ENCODE peak calls at places on chromosome 11, in seven cellular contexts. W is RPMI7951; J is stimulated activated CD8-positive, alpha-beta memory T cell treated with anti-CD3 and anti-CD28 coated beads, Interleukin-15, amount 100 ng/mL, for 1 hour; U is nephron progenitor cell; K is substantia nigra; G is HFFc6; B is neural progenitor cell. R is an unnamed sample.

GRCh38 chr11:130388607-130389205 is 39.7 kb downstream of the ADAMTS8 start:
- DNase-seq in B (no peak), K (no peak), G (no peak), W (no peak), U (no peak), J (no peak), R (no peak)

GRCh38 chr11:82663535-82663934 is 70.1 kb downstream of the FAM181B start:
- DNase-seq in K (no peak), W (no peak), U (no peak), J (no peak), G (no peak), B (no peak), R (no peak)

GRCh38 chr11:110524227-110524626 is 94.5 kb downstream of the FDX1 start:
- DNase-seq in W (peak), G (peak), B (no peak), K (no peak), U (no peak), J (no peak), R (no peak)

GRCh38 chr11:86765146-86765663 is 35.1 kb upstream of the PRSS23 start:
- DNase-seq in J (no peak), G (no peak), W (no peak), U (no peak), B (no peak), K (no peak), R (no peak)

GRCh38 chr11:33913991-33914390 is 22.1 kb upstream of the LMO2 start:
- DNase-seq in G (no peak), U (no peak), B (no peak), W (no peak), K (no peak), J (no peak), R (no peak)

GRCh38 chr11:134866215-134866614 is 454.2 kb upstream of the B3GAT1 start:
- DNase-seq in U (no peak), G (no peak), B (no peak), W (no peak), J (no peak), K (no peak), R (no peak)

GRCh38 chr11:118224512-118225180 is at the start of gene JAML:
- DNase-seq in W (no peak), U (no peak), K (no peak), B (no peak), J (no peak), G (no peak), R (no peak)

GRCh38 chr11:109018639-109019038 is 353.8 kb downstream of the DDX10 start:
- DNase-seq in W (no peak), U (no peak), J (no peak), K (no peak), B (no peak), G (no peak), R (no peak)

GRCh38 chr11:131899954-131900580 is 529.7 kb downstream of the NTM start:
- DNase-seq in W (peak), J (no peak), K (no peak), B (no peak), G (no peak), U (no peak), R (peak)

GRCh38 chr11:69183613-69184012 is 27.9 kb downstream of the SMIM38 start:
- DNase-seq in U (no peak), G (no peak), B (no peak), K (no peak), W (no peak), J (no peak), R (no peak)

GRCh38 chr11:1406571-1407485 is 17.1 kb downstream of the BRSK2 start:
- DNase-seq in K (no peak), G (no peak), B (no peak), J (no peak), U (no peak), W (no peak), R (no peak)

GRCh38 chr11:126348806-126349582 is 6.5 kb upstream of the ST3GAL4 start:
- DNase-seq in K (no peak), W (peak), J (no peak), B (no peak), U (no peak), G (peak), R (no peak)

GRCh38 chr11:20203836-20204235 is 43.6 kb upstream of the DBX1 start:
- DNase-seq in J (no peak), B (no peak), U (no peak), W (no peak), K (no peak), G (no peak), R (peak)

GRCh38 chr11:87266751-87267150 is 229.0 kb downstream of the TMEM135 start:
- DNase-seq in W (no peak), G (no peak), B (no peak), J (no peak), U (no peak), K (no peak), R (no peak)

GRCh38 chr11:68903288-68903630 is 373 bp downstream of the MRPL21 start:
- DNase-seq in K (no peak), B (peak), W (no peak), J (no peak), U (no peak), G (no peak), R (no peak)

GRCh38 chr11:20403059-20403458 is 15.5 kb downstream of the PRMT3 start:
- DNase-seq in G (no peak), B (no peak), U (no peak), W (no peak), K (no peak), J (no peak), R (no peak)

GRCh38 chr11:57647368-57647767 is 2.3 kb downstream of the YPEL4 start:
- DNase-seq in B (peak), G (no peak), K (no peak), U (no peak), W (no peak), J (no peak), R (peak)

GRCh38 chr11:10287140-10287539 is 6.9 kb downstream of the SBF2 start:
- DNase-seq in B (no peak), K (no peak), U (no peak), W (peak), J (no peak), G (peak), R (no peak)

GRCh38 chr11:106828576-106828975 is 189.7 kb downstream of the GUCY1A2 start:
- DNase-seq in K (no peak), G (no peak), B (no peak), W (no peak), J (no peak), U (no peak), R (no peak)

GRCh38 chr11:4751201-4751600 is 18.5 kb downstream of the OR51F1 start:
- DNase-seq in G (no peak), W (no peak), K (no peak), J (no peak), U (no peak), B (no peak), R (no peak)

GRCh38 chr11:76161261-76161961 is 44.9 kb downstream of the WNT11 start:
- DNase-seq in J (no peak), B (peak), W (no peak), U (peak), K (no peak), G (no peak), R (no peak)

GRCh38 chr11:129249351-129249750 is 57.2 kb upstream of the ARHGAP32 start:
- DNase-seq in U (no peak), K (no peak), W (peak), G (peak), B (no peak), J (no peak), R (no peak)

GRCh38 chr11:29208117-29208516 is 808.7 kb downstream of the KCNA4 start:
- DNase-seq in B (no peak), W (no peak), K (no peak), U (no peak), J (no peak), G (no peak), R (no peak)

GRCh38 chr11:34542085-34542484 is 28.5 kb upstream of the ELF5 start:
- DNase-seq in J (no peak), G (no peak), W (no peak), U (no peak), K (no peak), B (no peak), R (no peak)

GRCh38 chr11:67613960-67614715 is 7.4 kb downstream of the NDUFV1 start:
- DNase-seq in W (peak), B (peak), J (peak), U (peak), K (no peak), G (peak), R (peak)

GRCh38 chr11:83070044-83070877 is 1.4 kb downstream of the RAB30 start:
- DNase-seq in B (peak), U (peak), W (peak), G (peak), K (no peak), J (no peak), R (peak)

GRCh38 chr11:62077136-62077535 is 46.7 kb upstream of the INCENP start:
- DNase-seq in U (no peak), J (no peak), W (no peak), B (no peak), K (no peak), G (peak), R (no peak)

GRCh38 chr11:127471662-127472061 is 471.1 kb upstream of the KIRREL3 start:
- DNase-seq in K (no peak), B (no peak), G (no peak), W (no peak), J (no peak), U (no peak), R (no peak)

GRCh38 chr11:17613428-17613962 is 66.4 kb downstream of the OTOG start:
- DNase-seq in K (no peak), U (no peak), B (no peak), W (no peak), G (no peak), J (no peak), R (no peak)

GRCh38 chr11:113906515-113906914 is 1.9 kb downstream of the HTR3B start:
- DNase-seq in G (no peak), J (no peak), U (no peak), W (no peak), K (no peak), B (no peak), R (no peak)

GRCh38 chr11:87097582-87097981 is 59.8 kb downstream of the TMEM135 start:
- DNase-seq in K (no peak), U (peak), G (peak), W (peak), B (peak), J (no peak), R (peak)

GRCh38 chr11:125381499-125381898 is 114.6 kb downstream of the FEZ1 start:
- DNase-seq in B (no peak), G (no peak), U (no peak), W (no peak), J (no peak), K (no peak), R (no peak)

GRCh38 chr11:69931994-69932910 is 113.0 kb upstream of the FGF3 start:
- DNase-seq in B (peak), U (no peak), W (no peak), J (no peak), K (no peak), G (no peak), R (no peak)

GRCh38 chr11:47236482-47236881 is 12.1 kb downstream of the ACP2 start:
- DNase-seq in U (no peak), J (no peak), W (peak), G (peak), K (no peak), B (no peak), R (no peak)

GRCh38 chr11:73225851-73226250 is 7.8 kb downstream of the P2RY2 start:
- DNase-seq in G (no peak), U (no peak), W (no peak), K (no peak), B (peak), J (no peak), R (no peak)

GRCh38 chr11:33930317-33931021 is 38.6 kb upstream of the LMO2 start:
- DNase-seq in J (no peak), U (no peak), B (peak), W (peak), G (no peak), K (no peak), R (no peak)

R was measured in mesendoderm.